ENCODE peak calls at places on chromosomes 11 and 22, in eight cellular contexts. N is stomach; Q is neural progenitor cell; K is CD4-positive, alpha-beta T cell; C is PC-3; E is suprapubic skin; V is endothelial cell; U is uterus. D is an unnamed sample.

GRCh38 chr22:49453816-49454215 is 373.9 kb downstream of the BRD1 start:
- DNase-seq in N (no peak), Q (no peak), K (no peak), C (no peak), E (no peak), V (no peak), U (no peak), D (no peak)

GRCh38 chr11:44005956-44006355 is 41.8 kb upstream of the ACCSL start:
- DNase-seq in N (peak), Q (no peak), K (no peak), C (no peak), E (no peak), V (no peak), U (no peak), D (no peak)

GRCh38 chr11:108748971-108749370 is 84.1 kb downstream of the DDX10 start:
- DNase-seq in N (no peak), Q (no peak), K (no peak), C (no peak), E (no peak), V (no peak), U (no peak), D (no peak)

GRCh38 chr11:131392528-131393255 is 22.3 kb downstream of the NTM start:
- DNase-seq in N (no peak), Q (peak), K (no peak), C (peak), E (no peak), V (peak), U (no peak), D (no peak)

GRCh38 chr11:103109818-103110388 is 677 bp downstream of the DYNC2H1 start:
- DNase-seq in N (no peak), Q (peak), K (no peak), C (no peak), E (no peak), V (peak), U (peak), D (no peak)

GRCh38 chr11:82927264-82927880 is 25.8 kb downstream of the DDIAS start:
- DNase-seq in N (no peak), Q (peak), K (peak), C (peak), E (no peak), V (no peak), U (no peak), D (no peak)

GRCh38 chr22:47567741-47568140 is 805.3 kb downstream of the TBC1D22A start:
- DNase-seq in N (no peak), Q (no peak), K (no peak), C (no peak), E (no peak), V (no peak), U (no peak), D (no peak)

GRCh38 chr22:37213218-37213855 is 1.1 kb upstream of the SSTR3 start:
- DNase-seq in N (no peak), Q (no peak), K (no peak), C (no peak), E (peak), V (no peak), U (no peak), D (peak)

GRCh38 chr22:44197271-44197670 is 16.5 kb downstream of the PARVG start:
- DNase-seq in N (no peak), Q (no peak), K (no peak), C (no peak), E (no peak), V (no peak), U (no peak), D (no peak)

GRCh38 chr11:93890441-93891051 is 40.1 kb upstream of the VSTM5 start:
- DNase-seq in N (no peak), Q (no peak), K (no peak), C (no peak), E (no peak), V (no peak), U (no peak), D (no peak)

DNA sequence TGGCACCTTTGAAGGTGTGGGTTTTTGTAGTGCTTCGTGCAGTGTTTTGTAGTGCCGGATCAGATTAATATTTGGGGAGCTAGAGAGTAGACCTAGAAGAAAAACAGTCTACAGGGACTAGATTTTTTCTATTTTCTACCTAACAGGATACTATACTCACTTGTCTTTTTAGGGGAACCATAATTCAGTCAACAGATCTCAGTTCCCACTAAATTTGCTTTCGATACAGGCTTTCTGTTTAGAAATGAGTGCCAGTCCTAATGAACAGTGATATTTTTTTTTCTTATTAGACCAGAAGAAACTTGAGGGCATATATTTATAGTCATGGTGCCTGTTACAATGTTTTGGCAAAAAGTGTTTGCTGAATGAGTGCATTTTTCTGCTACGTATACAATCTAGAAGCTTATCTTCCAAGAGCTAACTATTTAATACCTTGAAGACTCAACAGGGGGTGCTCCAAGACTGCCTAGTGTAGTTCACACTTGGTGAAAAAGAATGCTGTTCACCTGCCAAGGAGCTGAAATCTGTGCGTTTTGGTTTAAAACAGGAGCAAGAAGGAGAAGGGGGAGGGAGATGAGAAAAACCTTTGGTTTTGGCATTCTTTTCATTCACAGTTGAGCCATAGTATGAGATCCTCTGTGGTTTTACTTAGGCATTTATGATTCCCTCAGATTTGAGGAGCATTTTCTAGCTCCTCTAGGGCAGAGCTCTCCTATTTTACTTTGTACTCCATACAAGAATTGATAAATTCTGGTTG is 44.9 kb upstream of the VSTM5 start:
- DNase-seq in N (no peak), Q (peak), K (no peak), C (peak), E (no peak), V (peak), U (no peak), D (no peak)
- TF ChIP-seq CTCF in N (no peak), Q (peak), K (peak), C (peak), E (peak), V (peak), U (peak), D (no peak)

GRCh38 chr11:64056213-64056785 is 20.6 kb downstream of the FLRT1 start:
- DNase-seq in N (no peak), Q (no peak), K (no peak), C (no peak), E (no peak), V (no peak), U (no peak), D (no peak)

GRCh38 chr11:64053699-64054098 is 18.0 kb downstream of the FLRT1 start:
- DNase-seq in N (no peak), Q (peak), K (no peak), C (no peak), E (no peak), V (no peak), U (no peak), D (no peak)

GRCh38 chr11:64056861-64057260 is 21.1 kb downstream of the FLRT1 start:
- DNase-seq in N (no peak), Q (no peak), K (no peak), C (no peak), E (no peak), V (no peak), U (no peak), D (no peak)

GRCh38 chr11:64052938-64053622 is 17.3 kb downstream of the FLRT1 start:
- DNase-seq in N (no peak), Q (no peak), K (no peak), C (no peak), E (no peak), V (no peak), U (no peak), D (no peak)

GRCh38 chr11:64055077-64055476 is 19.3 kb downstream of the FLRT1 start:
- DNase-seq in N (no peak), Q (no peak), K (no peak), C (no peak), E (no peak), V (no peak), U (no peak), D (no peak)
- TF ChIP-seq CTCF in N (no peak), Q (no peak), K (no peak), C (no peak), E (no peak), V (no peak), U (no peak), D (no peak)

GRCh38 chr11:120835601-120836228 is 188.2 kb upstream of the TBCEL start:
- DNase-seq in N (no peak), Q (no peak), K (no peak), C (peak), E (no peak), V (no peak), U (no peak), D (no peak)
- TF ChIP-seq CTCF in N (no peak), Q (no peak), K (no peak), C (peak), E (no peak), V (no peak), U (no peak), D (no peak)

GRCh38 chr22:20998411-20999336 is 3.2 kb downstream of the THAP7 start:
- DNase-seq in N (no peak), Q (no peak), K (no peak), C (peak), E (no peak), V (no peak), U (no peak), D (no peak)
- TF ChIP-seq CTCF in N (no peak), Q (no peak), K (no peak), C (no peak), E (no peak), V (no peak), U (no peak), D (no peak)

GRCh38 chr11:5449432-5449831 is 309 bp downstream of the OR51I2 start:
- DNase-seq in N (no peak), Q (no peak), K (no peak), C (no peak), E (no peak), V (no peak), U (no peak), D (no peak)

GRCh38 chr11:5449023-5449422 is at the start of gene OR51I2:
- DNase-seq in N (no peak), Q (no peak), K (no peak), C (no peak), E (no peak), V (no peak), U (no peak), D (no peak)

DNA sequence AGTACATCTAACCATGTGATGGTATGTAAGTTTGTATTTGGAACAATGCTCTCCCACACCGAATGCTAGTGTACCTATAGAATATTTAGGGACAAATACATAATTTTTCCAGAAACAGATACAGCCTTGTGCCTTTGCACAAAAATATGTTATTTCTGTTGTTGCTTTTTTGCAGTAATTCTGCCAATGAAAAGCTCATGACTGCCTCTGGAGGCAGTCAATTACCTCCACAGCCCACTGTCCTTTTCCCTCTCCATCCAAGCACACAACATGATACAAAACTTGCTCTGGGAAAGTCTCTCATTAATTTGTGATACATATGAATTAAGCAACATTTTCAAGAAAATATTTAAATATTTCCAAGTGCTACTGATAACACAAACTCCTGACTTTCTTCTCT is 3.6 kb downstream of the OR51I2 start:
- DNase-seq in N (no peak), Q (no peak), K (no peak), C (no peak), E (no peak), V (no peak), U (no peak), D (no peak)
- TF ChIP-seq CTCF in N (no peak), Q (peak), K (no peak), C (peak), E (no peak), V (no peak), U (no peak), D (no peak)